ENCODE peak calls at places on chromosomes 5 and 9, in seven cellular contexts. Z is transverse colon, U is ascending aorta, D is uterus, T is neural progenitor cell, E is mucosa of descending colon, N is heart left ventricle. F is an unnamed sample. For H3K4me1, the result is how much of the 10 kb centered on the place peaks cover.

GRCh38 chr9:132348676-132349075 is 6.1 kb downstream of the SETX start:
- DNase-seq in T (no peak), E (no peak), N (no peak), U (no peak), Z (no peak), D (no peak), F (no peak)

GRCh38 chr9:114426046-114426948 is 38.5 kb upstream of the AKNA start:
- DNase-seq in Z (no peak), T (no peak), E (no peak), U (no peak), D (no peak), N (no peak), F (no peak)

GRCh38 chr9:83920469-83920941 is 727 bp downstream of the KIF27 start:
- DNase-seq in T (no peak), Z (peak), U (no peak), E (no peak), D (peak), N (peak), F (peak)

GRCh38 chr9:134055981-134056461 is 11.8 kb downstream of the BRD3 start:
- DNase-seq in D (peak), E (peak), T (no peak), N (peak), Z (peak), U (peak), F (peak)

GRCh38 chr5:157245477-157245876 is 20.4 kb upstream of the CYFIP2 start:
- DNase-seq in U (no peak), D (no peak), Z (no peak), E (no peak), T (peak), N (no peak), F (no peak)

GRCh38 chr5:133595465-133595864 is 16.9 kb downstream of the FSTL4 start:
- DNase-seq in Z (no peak), E (no peak), U (no peak), T (no peak), D (no peak), N (no peak), F (no peak)

GRCh38 chr5:156718985-156719384 is 131.1 kb upstream of the PPP1R2B start:
- DNase-seq in T (no peak), E (no peak), Z (no peak), D (no peak), U (no peak), N (no peak), F (no peak)

GRCh38 chr9:3528466-3528865 is 2.7 kb upstream of the RFX3 start:
- DNase-seq in N (no peak), E (no peak), U (no peak), Z (no peak), T (no peak), D (no peak), F (no peak)

GRCh38 chr9:105455836-105456475 is 8.1 kb downstream of the FSD1L start:
- DNase-seq in D (no peak), T (no peak), U (no peak), E (no peak), Z (no peak), N (no peak), F (no peak)

GRCh38 chr9:107675476-107676264 is 186.1 kb upstream of the KLF4 start:
- DNase-seq in N (no peak), Z (no peak), T (no peak), E (no peak), U (no peak), D (no peak), F (no peak)

GRCh38 chr9:114316605-114317230 is 6.2 kb upstream of the ORM1 start:
- DNase-seq in U (no peak), N (no peak), T (peak), D (peak), Z (no peak), E (no peak), F (no peak)

GRCh38 chr9:131094622-131095021 is 1.7 kb upstream of the AIF1L start:
- DNase-seq in T (no peak), U (no peak), N (no peak), D (no peak), Z (no peak), E (peak), F (no peak)

GRCh38 chr5:134533115-134533815 is 7.8 kb downstream of the JADE2 start:
- DNase-seq in N (peak), T (no peak), U (no peak), Z (no peak), E (no peak), D (peak), F (no peak)

GRCh38 chr5:142918959-142919635 is 148.9 kb downstream of the ARHGAP26 start:
- DNase-seq in N (no peak), T (no peak), E (no peak), Z (no peak), D (no peak), U (no peak), F (no peak)

GRCh38 chr9:31776471-31776870 is 608.0 kb upstream of the ACO1 start:
- DNase-seq in Z (no peak), N (no peak), U (no peak), D (peak), T (no peak), E (no peak), F (no peak)

DNA sequence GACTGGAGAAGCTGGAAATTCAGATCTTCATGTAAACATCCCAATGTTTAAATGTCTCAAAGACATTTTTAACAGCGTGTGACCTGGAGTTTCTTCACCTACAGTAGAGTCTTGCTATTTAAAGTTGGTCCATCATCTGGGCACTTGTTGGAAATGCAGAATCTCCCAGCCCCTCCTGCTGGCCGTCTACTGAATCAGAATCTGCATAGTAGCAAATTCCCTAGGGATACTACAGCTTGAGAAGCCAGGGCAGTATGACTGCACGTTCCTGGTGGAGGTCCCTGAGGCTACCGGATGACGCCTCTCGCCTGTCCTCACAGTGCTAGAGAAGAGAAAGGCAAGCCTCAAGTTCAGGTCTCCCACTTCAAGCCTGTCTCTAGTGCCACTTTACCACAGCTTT is 15.7 kb downstream of the SAP30L start:
- DNase-seq in U (no peak), D (no peak), E (no peak), T (no peak), Z (no peak), N (no peak), F (no peak)
- TF ChIP-seq CTCF in U (no peak), D (no peak), E (no peak), T (peak), Z (no peak), N (no peak), F (no peak)

GRCh38 chr9:95105519-95106287 is 211.8 kb downstream of the FANCC start:
- DNase-seq in N (no peak), Z (no peak), T (no peak), E (no peak), D (no peak), U (no peak), F (no peak)
- H3K4me1 ChIP-seq in N (under half), Z (under half), T (under half), E (under half), D (under half), U (under half), F (under half)

DNA sequence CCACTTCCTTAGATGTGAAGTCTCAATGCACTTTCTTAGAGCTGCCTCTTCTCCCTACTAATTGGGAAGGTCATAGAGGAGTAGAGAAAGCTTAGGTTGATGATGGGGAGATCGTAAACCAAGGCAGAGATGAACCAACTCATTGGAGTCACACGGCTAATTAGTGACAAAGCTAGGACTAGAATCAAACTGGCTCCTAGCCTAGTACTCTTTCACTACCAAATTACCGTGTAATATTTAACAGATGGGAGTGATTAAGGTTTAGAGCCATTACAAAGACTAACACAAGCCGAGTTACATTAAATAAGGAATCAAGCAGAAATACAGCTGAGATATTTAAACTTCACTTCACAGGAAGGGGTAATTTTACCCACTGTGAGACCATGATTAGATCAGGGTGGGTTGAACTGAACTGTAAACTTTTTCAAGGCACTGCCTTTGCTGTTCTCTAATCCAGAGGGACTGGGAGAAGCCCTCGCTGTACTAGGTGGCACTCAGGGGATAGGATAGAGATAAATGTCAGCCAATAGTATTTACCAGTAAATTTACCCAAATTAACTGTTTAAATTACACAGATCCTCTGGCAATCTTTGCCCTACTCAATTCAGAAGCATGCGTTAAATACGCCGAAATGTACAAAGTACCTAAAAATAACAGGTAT is 166.4 kb upstream of the PIK3R1 start:
- DNase-seq in D (no peak), Z (no peak), T (no peak), U (no peak), E (no peak), N (no peak), F (no peak)
- H3K4me3 ChIP-seq in D (no peak), Z (no peak), T (no peak), U (no peak), E (no peak), N (no peak), F (no peak)

DNA sequence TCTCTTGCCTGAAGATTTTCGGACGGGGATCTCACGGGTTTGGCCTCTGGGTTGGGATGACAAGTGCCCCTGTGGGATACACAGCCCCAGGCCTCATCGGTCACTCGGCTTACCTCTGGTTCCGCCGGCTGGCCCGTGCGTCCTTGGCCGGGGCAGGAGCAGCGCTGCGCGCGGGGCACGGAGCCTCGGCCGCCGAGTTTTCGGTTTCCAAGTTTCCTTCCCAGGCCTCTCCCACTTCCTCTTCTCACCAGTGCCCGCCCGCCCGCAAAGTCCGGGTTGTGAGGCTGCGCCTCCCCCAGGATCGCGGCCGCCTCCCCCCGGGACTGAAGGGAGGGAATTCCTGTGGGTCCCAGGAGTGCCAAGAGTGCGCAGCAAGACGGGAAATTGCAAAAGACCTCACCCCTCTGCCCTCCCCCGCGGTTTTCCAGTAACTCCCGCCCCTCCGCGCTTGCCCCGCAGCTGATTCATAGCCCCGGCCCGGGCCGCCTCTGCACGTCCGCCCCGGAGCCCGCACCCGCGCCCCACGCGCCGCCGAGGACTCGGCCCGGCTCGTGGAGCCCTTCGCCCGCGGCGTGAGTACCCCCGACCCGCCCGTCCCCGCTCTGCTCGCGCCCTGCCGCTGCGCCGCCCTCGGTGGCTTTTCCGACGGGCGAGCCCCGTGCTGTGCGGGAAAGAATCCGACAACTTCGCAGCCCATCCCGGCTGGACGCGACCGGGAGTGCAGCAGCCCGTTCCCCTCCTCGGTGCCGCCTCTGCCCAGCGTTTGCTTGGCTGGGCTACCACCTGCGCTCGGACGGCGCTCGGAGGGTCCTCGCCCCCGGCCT is at the start of gene OSMR:
- DNase-seq in U (peak), N (peak), E (peak), Z (peak), D (peak), T (peak), F (peak)
- TF ChIP-seq CTCF in U (peak), N (no peak), E (no peak), Z (no peak), D (no peak), T (peak), F (no peak)

DNA sequence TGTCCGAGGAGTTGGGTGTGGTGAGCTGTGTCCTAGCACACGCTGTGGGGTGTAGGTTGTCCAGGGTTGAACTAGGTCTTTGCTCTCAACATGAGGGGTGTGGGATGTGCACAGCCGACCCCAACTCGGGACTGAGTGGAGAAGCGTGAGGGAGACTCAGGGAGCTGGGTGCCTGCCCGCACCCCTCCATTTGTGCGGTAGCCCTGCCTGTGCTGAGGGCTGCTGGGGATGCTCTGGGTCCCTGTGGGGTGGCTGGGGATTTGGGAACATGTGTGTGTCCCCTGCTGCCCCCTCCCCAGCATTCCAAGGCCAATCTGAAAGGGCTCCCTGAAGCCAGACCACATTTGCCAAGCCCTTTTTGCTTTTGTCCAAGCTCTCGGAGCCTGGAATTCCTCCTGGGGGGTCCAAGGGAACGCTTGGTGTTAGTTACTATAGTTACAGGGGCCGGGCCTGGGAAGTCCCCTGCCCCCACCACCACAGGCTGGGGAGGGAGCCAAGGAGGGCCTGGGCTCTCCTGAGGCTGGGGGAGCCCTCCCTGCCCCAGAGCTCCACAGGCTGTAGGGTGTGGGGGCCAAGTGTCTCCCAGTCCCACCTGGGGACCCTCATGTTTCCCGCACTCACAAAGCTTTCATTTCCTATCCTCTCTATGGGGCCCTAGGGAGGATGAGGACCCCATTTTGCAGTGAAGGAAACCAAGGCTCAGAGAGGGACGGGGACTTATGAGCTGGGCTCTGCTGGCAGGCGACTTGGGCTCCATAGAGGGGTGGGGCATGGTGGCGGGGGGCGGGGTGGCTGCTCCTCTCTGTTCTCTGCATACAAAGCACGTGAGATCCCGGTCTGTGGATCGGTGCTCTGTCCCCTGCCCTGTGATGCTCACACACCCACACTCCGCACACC is 1.1 kb downstream of the CRB2 start:
- DNase-seq in U (no peak), N (no peak), D (no peak), Z (no peak), E (peak), T (peak), F (no peak)
- H3K4me1 ChIP-seq in U (under half), N (under half), D (under half), Z (under half), E (under half), T (under half), F (under half)

DNA sequence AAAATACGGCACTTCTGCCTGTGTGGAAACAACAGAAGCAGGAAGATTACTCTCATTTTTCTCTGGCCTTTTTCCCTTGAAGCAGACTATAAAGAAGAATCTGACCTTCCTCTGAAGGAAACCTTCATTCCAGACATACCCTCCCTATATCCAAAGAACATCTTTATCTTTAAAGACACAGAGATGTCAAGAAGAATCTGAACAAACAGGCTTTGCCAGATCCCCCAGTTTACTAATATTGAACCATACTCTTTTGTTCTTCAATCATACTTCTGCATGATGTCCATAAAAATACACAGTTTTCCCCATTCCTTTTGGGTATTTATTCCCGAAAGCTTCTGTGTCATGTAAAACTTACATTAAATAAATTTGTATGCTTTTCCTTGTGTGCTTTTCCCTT is 225.8 kb downstream of the MAT2B start:
- DNase-seq in Z (no peak), D (no peak), N (no peak), T (no peak), E (no peak), U (no peak), F (no peak)
- H3K4me3 ChIP-seq in Z (no peak), D (no peak), N (no peak), T (no peak), E (no peak), U (no peak), F (no peak)

GRCh38 chr5:78632467-78632866 is 16.1 kb downstream of the LHFPL2 start:
- DNase-seq in T (no peak), D (no peak), E (no peak), U (no peak), N (no peak), Z (no peak), F (no peak)

GRCh38 chr5:78633710-78634109 is 14.9 kb downstream of the LHFPL2 start:
- DNase-seq in E (no peak), D (no peak), U (no peak), N (no peak), Z (no peak), T (no peak), F (no peak)

GRCh38 chr5:78636682-78637081 is 11.9 kb downstream of the LHFPL2 start:
- DNase-seq in Z (no peak), T (no peak), N (no peak), D (no peak), U (no peak), E (no peak), F (no peak)

GRCh38 chr5:78631931-78632330 is 16.6 kb downstream of the LHFPL2 start:
- DNase-seq in N (no peak), Z (no peak), T (no peak), U (no peak), E (no peak), D (no peak), F (no peak)

DNA sequence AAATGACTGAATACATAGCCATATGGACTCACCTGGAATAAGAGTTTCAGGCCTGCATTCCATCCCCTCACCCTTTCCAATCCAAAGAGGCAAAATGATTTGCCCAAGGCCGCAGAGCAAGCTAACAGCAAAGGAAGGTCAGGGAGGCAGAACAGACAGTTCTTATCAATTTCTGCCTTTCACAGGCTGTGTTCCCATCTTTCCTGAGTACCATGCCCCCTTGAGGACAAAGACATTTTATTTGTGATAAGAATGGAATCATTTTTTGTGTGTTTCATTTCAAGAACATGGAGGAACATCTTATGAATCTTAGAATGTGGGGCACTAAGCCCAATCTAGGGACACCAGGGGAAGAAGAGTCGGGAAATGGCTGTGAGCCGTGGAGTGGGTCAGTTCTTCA is 13.9 kb downstream of the LHFPL2 start:
- DNase-seq in T (no peak), E (no peak), U (no peak), Z (no peak), D (no peak), N (no peak), F (no peak)
- TF ChIP-seq CTCF in T (peak), E (no peak), U (no peak), Z (no peak), D (no peak), N (no peak), F (no peak)

GRCh38 chr5:132461235-132461634 is 29.3 kb downstream of the IRF1 start:
- DNase-seq in Z (no peak), E (no peak), T (no peak), U (no peak), D (no peak), N (no peak), F (no peak)
- H3K4me1 ChIP-seq in Z (half or more), E (half or more), T (under half), U (under half), D (under half), N (half or more), F (under half)

DNA sequence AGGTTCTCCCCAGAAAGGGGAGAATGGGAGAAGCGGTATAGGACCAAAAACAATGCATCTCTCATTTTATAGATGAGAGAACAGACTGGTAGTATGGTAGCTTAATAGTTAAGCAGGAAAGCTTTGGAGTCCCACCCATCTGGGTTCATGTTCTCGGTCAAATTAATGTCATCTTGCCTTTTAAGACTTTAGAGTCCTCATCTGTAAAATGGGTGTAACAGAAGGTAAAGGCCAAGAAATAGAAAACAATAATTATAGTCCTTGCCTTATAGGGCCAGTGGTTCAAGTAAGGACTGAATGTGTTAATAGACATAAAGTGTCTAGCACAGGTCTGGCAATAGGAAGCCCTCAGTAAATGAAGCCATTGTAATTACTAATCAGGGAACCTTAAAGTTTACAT is 16.4 kb downstream of the SMIM3 start:
- DNase-seq in D (no peak), T (no peak), Z (no peak), E (no peak), N (no peak), U (no peak), F (no peak)
- H3K4me3 ChIP-seq in D (no peak), T (no peak), Z (no peak), E (no peak), N (no peak), U (no peak), F (no peak)

F was measured in breast epithelium.